ENCODE peak calls at places on chromosome 21, in five cellular contexts. D is PC-3; V is stimulated activated CD8-positive, alpha-beta memory T cell treated with anti-CD3 and anti-CD28 coated beads, Interleukin-15, amount 100 ng/mL, for 4 hours; U is choroid plexus epithelial cell; B is activated naive CD4-positive, alpha-beta T cell treated with anti-CD3 and anti-CD28 coated beads for 36 hours. X is an unnamed sample.

GRCh38 chr21:39073717-39074116 is 109.5 kb downstream of the PSMG1 start:
- DNase-seq in V (no peak), D (no peak), B (no peak), U (no peak), X (no peak)

GRCh38 chr21:45620201-45620600 is 23.3 kb upstream of the PCBP3 start:
- DNase-seq in V (no peak), B (no peak), U (no peak), D (no peak), X (peak)

GRCh38 chr21:18617291-18617690 is 213.7 kb upstream of the TMPRSS15 start:
- DNase-seq in U (peak), D (no peak), V (no peak), B (no peak), X (no peak)

GRCh38 chr21:34544032-34544496 is 32.1 kb upstream of the KCNE1 start:
- DNase-seq in B (peak), U (peak), V (peak), D (peak), X (no peak)

GRCh38 chr21:35457097-35457496 is 408.0 kb upstream of the RUNX1 start:
- DNase-seq in B (peak), U (no peak), V (no peak), D (no peak), X (no peak)

GRCh38 chr21:20249401-20249800 is 748.8 kb upstream of the NCAM2 start:
- DNase-seq in D (no peak), U (no peak), V (no peak), B (no peak), X (no peak)

GRCh38 chr21:46125846-46126301 is 28.0 kb downstream of the COL6A2 start:
- DNase-seq in U (no peak), D (no peak), B (no peak), V (no peak), X (no peak)

GRCh38 chr21:22609802-22610201 is 1611.6 kb downstream of the NCAM2 start:
- DNase-seq in B (no peak), U (no peak), V (no peak), D (no peak), X (no peak)

GRCh38 chr21:43600642-43601397 is 58.5 kb downstream of the HSF2BP start:
- DNase-seq in V (no peak), D (peak), B (no peak), U (peak), X (no peak)

GRCh38 chr21:38448619-38449186 is 49.6 kb downstream of the ERG start:
- DNase-seq in U (no peak), B (no peak), D (no peak), V (no peak), X (no peak)

X was measured in chondrocyte.